ENCODE peak calls at places on chromosomes 4 and X, in seven cellular contexts. A, I, Z, W, B, Q and J are unnamed samples.

GRCh38 chr4:127240721-127241120 is 392.0 kb upstream of the INTU start:
- DNase-seq in A (peak; percentile 61), Z (no peak), B (no peak), W (peak; percentile 16), Q (no peak), I (peak; percentile 36), J (peak; percentile 34)

GRCh38 chrX:482192-482701 is 95.5 kb upstream of the PPP2R3B start:
- DNase-seq in I (no peak), A (no peak), W (no peak), B (no peak), Q (no peak), Z (no peak), J (no peak)

GRCh38 chr4:6272863-6273660 is 3.4 kb downstream of the WFS1 start:
- DNase-seq in Z (peak; percentile 41), A (peak; percentile 60), W (peak; percentile 63), B (peak; percentile 88), I (peak; percentile 65), Q (no peak), J (peak; percentile 74)

GRCh38 chrX:78886550-78886949 is 58.6 kb upstream of the P2RY10 start:
- DNase-seq in I (no peak), W (peak; percentile 6), B (no peak), Z (no peak), Q (no peak), A (peak; percentile 16), J (peak; percentile 9)

GRCh38 chr4:3415471-3416141 is 26.2 kb upstream of the HGFAC start:
- DNase-seq in Q (no peak), Z (no peak), B (no peak), A (no peak), I (no peak), W (no peak), J (no peak)

GRCh38 chr4:150178161-150178560 is 99.9 kb downstream of the DCLK2 start:
- DNase-seq in A (no peak), Q (no peak), I (no peak), W (no peak), B (peak; percentile 50), Z (no peak), J (peak; percentile 67)

GRCh38 chrX:99413317-99413716 is 996.8 kb downstream of the PCDH19 start:
- DNase-seq in I (no peak), Z (no peak), B (no peak), Q (no peak), A (no peak), W (no peak), J (no peak)

GRCh38 chrX:55057691-55058249 is 17.1 kb upstream of the PAGE2B start:
- DNase-seq in Q (no peak), Z (peak; percentile 52), W (peak; percentile 41), I (peak; percentile 46), B (peak; percentile 28), A (peak; percentile 36), J (peak; percentile 6)

GRCh38 chrX:129739591-129739990 is 812 bp downstream of the XPNPEP2 start:
- DNase-seq in I (no peak), A (no peak), Z (no peak), Q (no peak), B (no peak), W (no peak), J (no peak)

GRCh38 chrX:20954014-20954413 is 420.2 kb upstream of the CNKSR2 start:
- DNase-seq in B (no peak), Q (no peak), I (no peak), Z (no peak), W (no peak), A (no peak), J (no peak)

GRCh38 chr4:176735300-176735699 is 57.4 kb downstream of the VEGFC start:
- DNase-seq in Z (no peak), W (no peak), B (peak; percentile 88), Q (no peak), I (peak; percentile 69), A (peak; percentile 78), J (peak; percentile 21)

GRCh38 chr4:7771056-7771455 is 168.6 kb downstream of the AFAP1 start:
- DNase-seq in B (no peak), Z (no peak), A (no peak), Q (peak; percentile 21), I (no peak), W (no peak), J (no peak)

GRCh38 chr4:186881521-186882220 is 158.0 kb upstream of the FAT1 start:
- DNase-seq in I (peak; percentile 40), A (peak; percentile 67), W (peak; percentile 21), B (peak; percentile 67), Z (no peak), Q (no peak), J (peak; percentile 77)

GRCh38 chr4:153095448-153096204 is 108.6 kb upstream of the TRIM2 start:
- DNase-seq in A (no peak), Q (no peak), I (no peak), Z (no peak), W (no peak), B (peak; percentile 12), J (no peak)

GRCh38 chrX:13091111-13091765 is 46.8 kb upstream of the FAM9C start:
- DNase-seq in I (peak; percentile 69), W (no peak), A (no peak), Q (no peak), B (no peak), Z (no peak), J (no peak)

GRCh38 chr4:8594097-8595038 is 1.8 kb downstream of the CPZ start:
- DNase-seq in A (peak; percentile 76), I (peak; percentile 78), Z (peak; percentile 59), B (peak; percentile 72), W (peak; percentile 86), Q (no peak), J (peak; percentile 72)

GRCh38 chr4:126230244-126230643 is 915.5 kb downstream of the FAT4 start:
- DNase-seq in I (no peak), Z (no peak), W (no peak), B (no peak), A (no peak), Q (no peak), J (no peak)

GRCh38 chr4:138797646-138798045 is 217.9 kb upstream of the NOCT start:
- DNase-seq in Z (no peak), A (no peak), B (no peak), W (no peak), Q (no peak), I (no peak), J (no peak)

GRCh38 chrX:114787016-114787415 is 203.1 kb downstream of the HTR2C start:
- DNase-seq in W (no peak), Q (no peak), B (no peak), Z (no peak), I (no peak), A (no peak), J (peak; percentile 37)

GRCh38 chrX:118823263-118824172 is at the start of gene ZCCHC12:
- DNase-seq in I (peak; percentile 11), Z (peak; percentile 57), B (peak; percentile 37), Q (peak; percentile 12), W (peak; percentile 65), A (peak; percentile 36), J (no peak)

GRCh38 chr4:85964298-85964697 is 395.6 kb downstream of the MAPK10 start:
- DNase-seq in A (no peak), Z (no peak), I (peak; percentile 6), Q (no peak), B (no peak), W (no peak), J (no peak)

GRCh38 chr4:107742791-107743190 is 22.8 kb upstream of the PAPSS1 start:
- DNase-seq in Q (no peak), A (no peak), Z (no peak), I (no peak), B (no peak), W (no peak), J (no peak)

GRCh38 chr4:107742196-107742595 is 22.2 kb upstream of the PAPSS1 start:
- DNase-seq in W (no peak), A (no peak), Z (no peak), Q (no peak), B (no peak), I (no peak), J (no peak)

GRCh38 chr4:107737470-107737869 is 17.4 kb upstream of the PAPSS1 start:
- DNase-seq in W (no peak), A (no peak), Z (no peak), I (no peak), Q (no peak), B (no peak), J (no peak)

GRCh38 chr4:107740950-107741701 is 21.1 kb upstream of the PAPSS1 start:
- DNase-seq in B (peak; percentile 60), Q (no peak), W (peak; percentile 77), Z (peak; percentile 37), A (peak; percentile 63), I (peak; percentile 76), J (peak; percentile 64)

DNA sequence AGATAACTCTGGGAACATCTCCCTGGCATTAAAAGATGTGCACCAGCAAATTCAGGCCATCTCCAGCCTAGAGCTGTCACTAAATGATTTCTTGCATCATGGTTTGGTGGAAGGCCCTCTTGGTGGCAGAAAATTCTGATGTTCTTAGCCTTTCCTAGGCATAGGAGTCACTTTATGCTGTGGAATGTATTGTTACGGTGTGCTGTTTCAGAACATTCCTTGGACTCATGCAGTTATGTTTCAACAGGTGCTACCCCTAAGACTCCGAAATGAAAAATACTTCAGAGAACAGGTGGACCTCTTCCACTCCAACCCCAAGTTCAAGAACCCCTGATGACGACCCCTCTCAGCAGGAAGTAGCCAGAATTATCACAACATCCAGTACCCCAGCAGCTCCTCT is 20.3 kb upstream of the PAPSS1 start:
- DNase-seq in W (no peak), A (no peak), B (peak; percentile 9), Z (no peak), I (no peak), Q (no peak), J (peak; percentile 9)
- TF ChIP-seq CTCF in W (peak; percentile 36), A (no peak), B (no peak), Z (no peak), I (no peak), Q (no peak), J (peak; percentile 26)

GRCh38 chrX:153578200-153578835 is 20.6 kb downstream of the CCNQ start:
- DNase-seq in Q (no peak), Z (no peak), I (no peak), B (no peak), A (no peak), W (no peak), J (no peak)
- TF ChIP-seq CTCF in Q (no peak), Z (no peak), I (no peak), B (no peak), A (no peak), W (no peak), J (no peak)

GRCh38 chr4:94126669-94127068 is 81.0 kb upstream of the SMARCAD1 start:
- DNase-seq in W (peak; percentile 16), Q (no peak), A (no peak), I (peak; percentile 5), Z (no peak), B (no peak), J (no peak)
- TF ChIP-seq CTCF in W (peak; percentile 61), Q (no peak), A (peak; percentile 14), I (no peak), Z (no peak), B (no peak), J (peak; percentile 13)

DNA sequence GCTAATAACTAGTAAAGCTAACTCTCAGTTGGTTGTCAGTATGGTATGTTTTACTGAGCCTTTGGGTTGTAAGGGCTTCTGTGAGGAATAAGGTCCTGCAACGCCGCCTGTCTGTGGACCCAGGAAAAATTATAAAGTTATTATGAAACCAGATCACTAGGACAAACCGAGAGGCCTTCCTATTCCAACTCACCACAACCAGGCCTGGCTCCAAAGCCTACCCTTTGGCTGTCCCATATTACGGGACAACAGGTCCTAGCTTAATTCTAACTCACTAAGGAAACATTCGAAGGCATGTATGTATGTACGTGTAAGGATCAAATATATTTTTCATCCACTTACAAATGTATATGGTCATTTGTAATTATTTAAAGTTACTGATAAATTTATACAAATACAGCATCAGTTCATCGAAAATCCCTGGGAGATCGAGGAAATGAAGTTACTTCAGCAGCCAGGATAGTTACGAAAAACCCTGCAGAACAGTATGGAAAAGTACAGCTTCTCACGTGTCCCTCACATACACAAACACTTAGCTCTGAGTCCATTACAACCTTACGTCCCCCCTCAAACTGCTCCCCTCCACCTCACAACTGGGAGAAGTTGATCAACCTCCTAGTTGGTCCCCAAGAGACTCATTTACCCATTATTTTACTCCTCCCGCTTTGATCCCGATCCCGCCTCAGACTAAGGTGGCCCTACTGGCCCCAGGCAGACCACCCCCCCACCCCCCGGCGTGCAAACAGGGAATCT is 1.2 kb downstream of the ANKRD17 start:
- DNase-seq in W (peak; percentile 89), B (peak; percentile 85), I (peak; percentile 91), Q (peak; percentile 36), A (peak; percentile 89), Z (peak; percentile 87), J (peak; percentile 84)
- TF ChIP-seq CTCF in W (peak; percentile 79), B (peak; percentile 91), I (peak; percentile 85), Q (peak; percentile 71), A (peak; percentile 76), Z (peak; percentile 82), J (peak; percentile 78)